ENCODE peak calls at places on chromosomes 12 and 14, in seven cellular contexts. O, M, H, V, Q, L and Y are unnamed samples.

GRCh38 chr12:1115471-1116242 is 124.6 kb downstream of the ERC1 start:
- DNase-seq in O (no peak), M (no peak), H (peak), V (no peak), Q (no peak), L (no peak), Y (peak)

GRCh38 chr12:388547-389137 is 478 bp downstream of the KDM5A start:
- DNase-seq in O (no peak), M (no peak), H (no peak), V (peak), Q (peak), L (peak), Y (peak)

GRCh38 chr14:67853207-67853606 is 33.6 kb downstream of the RAD51B start:
- DNase-seq in O (no peak), M (no peak), H (no peak), V (no peak), Q (peak), L (no peak), Y (no peak)

GRCh38 chr12:115354007-115354452 is 670.1 kb upstream of the TBX3 start:
- DNase-seq in O (peak), M (peak), H (peak), V (no peak), Q (peak), L (no peak), Y (peak)

GRCh38 chr14:31208546-31209424 is 1.2 kb upstream of the HECTD1 start:
- DNase-seq in O (no peak), M (no peak), H (no peak), V (no peak), Q (no peak), L (no peak), Y (no peak)

GRCh38 chr12:67562513-67563287 is 85.8 kb upstream of the DYRK2 start:
- DNase-seq in O (no peak), M (no peak), H (no peak), V (no peak), Q (no peak), L (no peak), Y (no peak)

GRCh38 chr12:118685983-118686607 is 295.2 kb upstream of the SRRM4 start:
- DNase-seq in O (no peak), M (no peak), H (no peak), V (no peak), Q (no peak), L (no peak), Y (no peak)

GRCh38 chr14:64763801-64764511 is 59.7 kb downstream of the PLEKHG3 start:
- DNase-seq in O (peak), M (no peak), H (peak), V (no peak), Q (no peak), L (peak), Y (peak)

DNA sequence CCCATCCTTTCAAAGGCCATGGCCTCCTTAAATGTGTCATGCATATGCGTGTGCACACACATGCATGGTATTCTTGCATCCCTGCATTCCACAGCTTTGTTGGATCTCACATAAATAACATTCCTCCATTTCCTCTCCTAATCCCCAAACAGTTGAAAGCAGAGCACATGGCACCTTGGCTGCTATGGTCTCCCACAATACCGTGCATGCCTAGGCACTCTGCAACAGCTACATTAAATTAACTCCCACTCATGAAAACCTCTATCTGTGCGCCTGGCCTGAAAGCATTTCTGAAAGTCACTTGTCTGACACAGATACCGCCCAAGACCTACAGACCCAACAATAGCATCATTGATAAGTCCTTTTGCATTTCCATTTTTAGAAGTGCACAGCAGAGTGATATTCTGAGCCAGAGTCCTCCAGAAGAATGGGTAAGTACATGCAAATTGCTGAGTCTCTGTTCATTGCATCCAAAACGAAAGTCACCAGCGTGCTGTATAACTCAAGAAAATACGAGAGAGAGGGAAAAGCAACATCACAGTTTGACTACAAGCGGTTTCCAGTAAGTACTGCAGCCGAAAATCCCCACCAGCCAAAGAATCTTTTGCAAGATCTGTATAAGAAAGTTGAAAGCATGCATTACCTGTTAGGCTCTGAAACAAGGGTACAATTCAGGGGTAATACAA is 436 bp downstream of the ASB2 start:
- DNase-seq in O (no peak), M (no peak), H (no peak), V (peak), Q (peak), L (no peak), Y (no peak)
- TF ChIP-seq CTCF in O (no peak), M (no peak), H (no peak), V (peak), Q (peak), L (no peak), Y (no peak)

GRCh38 chr14:22152901-22153300 is 436.1 kb downstream of the DAD1 start:
- DNase-seq in O (no peak), M (no peak), H (no peak), V (no peak), Q (no peak), L (no peak), Y (no peak)
- H3K4me3 ChIP-seq in O (no peak), M (no peak), H (no peak), V (no peak), Q (no peak), L (no peak), Y (no peak)

DNA sequence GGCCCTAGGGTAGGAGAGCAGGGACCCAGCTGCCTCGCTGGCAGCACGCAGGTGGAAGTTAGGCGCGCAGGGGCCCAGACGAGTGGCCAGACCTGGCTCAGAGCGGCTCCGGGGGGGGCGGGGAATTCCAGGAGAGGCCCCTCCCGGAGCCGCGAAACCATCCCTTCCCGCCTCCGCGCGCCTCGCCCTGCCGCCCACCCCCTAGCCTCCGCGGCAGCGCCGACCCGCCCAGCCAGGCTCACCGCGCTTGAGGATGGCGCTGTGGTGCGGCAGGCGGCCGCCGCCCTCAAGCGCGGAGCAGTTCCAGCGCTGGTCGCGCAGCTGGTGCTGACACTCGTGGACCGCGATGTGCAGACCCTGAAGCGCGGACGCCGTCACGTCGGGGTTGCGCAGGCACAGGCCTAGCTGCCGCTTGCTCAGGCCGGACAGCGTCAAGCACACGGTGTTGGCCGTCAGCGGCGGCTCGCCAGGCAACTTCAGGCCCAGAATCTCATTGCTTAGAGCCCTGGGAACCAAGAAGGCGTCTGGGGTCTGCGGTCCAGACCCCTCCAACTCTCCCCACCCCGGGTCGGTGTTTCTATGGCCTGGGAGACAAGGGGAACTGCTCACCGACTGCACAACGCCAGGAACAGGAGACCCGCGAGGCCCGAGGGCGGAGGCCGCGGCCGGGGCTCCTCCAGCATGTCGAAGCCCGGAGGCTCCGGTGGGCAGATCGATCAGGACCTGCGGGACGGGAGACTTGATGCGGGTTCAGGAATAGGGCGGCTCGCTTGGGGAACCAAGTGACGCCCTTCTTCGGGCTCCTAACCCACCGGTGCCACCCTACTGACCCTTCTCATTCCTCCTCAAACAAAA is 1.5 kb downstream of the WNT10B start:
- DNase-seq in O (no peak), M (no peak), H (no peak), V (no peak), Q (no peak), L (peak), Y (no peak)
- TF ChIP-seq CTCF in O (no peak), M (no peak), H (no peak), V (no peak), Q (no peak), L (no peak), Y (no peak)

DNA sequence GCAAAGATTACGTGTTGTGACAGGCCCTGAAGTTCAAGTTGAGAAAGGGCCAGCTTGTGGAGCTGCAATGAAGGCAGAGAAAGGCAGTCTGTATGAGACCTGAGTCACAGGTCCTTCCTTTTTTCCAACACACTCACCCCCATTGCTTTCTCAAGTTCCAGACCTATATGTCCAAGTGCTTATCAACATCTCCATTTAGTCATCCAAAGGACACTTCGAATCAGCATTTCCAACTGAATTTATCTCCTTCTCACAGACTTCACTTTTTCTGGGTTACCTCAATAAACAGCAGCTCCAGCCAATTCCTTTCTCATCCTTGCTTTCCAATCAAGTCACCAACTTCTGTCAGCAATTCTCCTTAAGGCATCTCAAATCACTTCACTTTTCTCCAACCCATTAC is 56.4 kb upstream of the KIF21A start:
- DNase-seq in O (no peak), M (no peak), H (no peak), V (no peak), Q (no peak), L (no peak), Y (peak)
- H3K4me3 ChIP-seq in O (no peak), M (no peak), H (no peak), V (no peak), Q (no peak), L (no peak), Y (no peak)

DNA sequence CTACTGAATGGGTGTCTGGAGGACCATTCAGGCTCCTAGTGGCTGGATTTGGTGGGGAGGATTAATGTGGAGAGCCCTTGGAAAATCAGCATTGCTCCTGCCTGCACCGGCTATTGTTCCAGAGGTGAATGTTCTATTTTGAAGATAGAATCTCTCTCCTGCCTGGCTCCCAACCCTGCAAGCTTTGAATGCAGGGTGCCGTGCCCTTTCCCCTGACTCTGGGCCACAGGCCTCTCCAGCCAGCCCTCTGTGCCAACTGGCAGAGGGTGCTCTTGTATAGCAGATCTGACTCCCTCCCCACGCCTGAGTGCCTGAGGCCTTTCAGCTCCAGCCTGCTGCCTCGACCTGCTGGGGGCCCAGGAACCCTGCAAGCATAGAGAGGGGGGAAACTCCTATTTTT is 106.8 kb downstream of the TMEM260 start:
- DNase-seq in O (no peak), M (peak), H (no peak), V (no peak), Q (no peak), L (no peak), Y (no peak)
- TF ChIP-seq CTCF in O (no peak), M (peak), H (no peak), V (no peak), Q (no peak), L (no peak), Y (no peak)

DNA sequence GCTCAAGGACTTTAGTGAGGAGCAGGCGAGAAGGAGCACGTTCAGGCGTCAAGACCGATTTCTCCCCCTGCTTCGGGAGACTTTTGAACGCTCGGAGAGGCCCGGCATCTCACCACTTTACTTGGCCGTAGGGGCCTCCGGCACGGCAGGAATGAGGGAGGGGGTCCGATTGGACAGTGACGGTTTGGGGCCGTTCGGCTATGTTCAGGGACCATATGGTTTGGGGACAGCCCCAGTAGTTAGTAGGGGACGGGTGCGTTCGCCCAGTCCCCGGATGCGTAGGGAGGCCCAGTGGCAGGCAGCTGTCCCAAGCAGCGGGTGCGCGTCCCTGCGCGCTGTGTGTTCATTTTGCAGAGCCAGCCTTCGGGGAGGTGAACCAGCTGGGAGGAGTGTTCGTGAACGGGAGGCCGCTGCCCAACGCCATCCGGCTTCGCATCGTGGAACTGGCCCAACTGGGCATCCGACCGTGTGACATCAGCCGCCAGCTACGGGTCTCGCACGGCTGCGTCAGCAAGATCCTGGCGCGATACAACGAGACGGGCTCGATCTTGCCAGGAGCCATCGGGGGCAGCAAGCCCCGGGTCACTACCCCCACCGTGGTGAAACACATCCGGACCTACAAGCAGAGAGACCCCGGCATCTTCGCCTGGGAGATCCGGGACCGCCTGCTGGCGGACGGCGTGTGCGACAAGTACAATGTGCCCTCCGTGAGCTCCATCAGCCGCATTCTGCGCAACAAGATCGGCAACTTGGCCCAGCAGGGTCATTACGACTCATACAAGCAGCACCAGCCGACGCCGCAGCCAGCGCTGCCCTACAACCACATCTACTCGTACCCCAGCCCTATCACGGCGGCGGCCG is 1.1 kb downstream of the PAX9 start:
- DNase-seq in O (no peak), M (no peak), H (no peak), V (no peak), Q (no peak), L (no peak), Y (no peak)
- H3K4me3 ChIP-seq in O (no peak), M (peak), H (peak), V (peak), Q (no peak), L (no peak), Y (no peak)